ENCODE peak calls at places on chromosomes 3 and 15, in six cellular contexts. One of them, this sample, is unnamed.

GRCh38 chr3:99902091-99902490 is 84.4 kb downstream of the CMSS1 start:
- DNase-seq in progenitor cell of endocrine pancreas: no peak
- DNase-seq in NCI-H460: no peak
- DNase-seq in ureter: no peak
- DNase-seq in activated CD4-positive, CD25-positive, alpha-beta regulatory T cell treated with anti-CD3 and anti-CD28 coated beads, Interleukin-2, amount 50 U/mL, for 72 hours: no peak
- DNase-seq in brain microvascular endothelial cell: peak
- DNase-seq in this sample: no peak

GRCh38 chr3:179558742-179559364 is 3.9 kb upstream of the ACTL6A start:
- DNase-seq in progenitor cell of endocrine pancreas: peak
- DNase-seq in NCI-H460: peak
- DNase-seq in ureter: peak
- DNase-seq in activated CD4-positive, CD25-positive, alpha-beta regulatory T cell treated with anti-CD3 and anti-CD28 coated beads, Interleukin-2, amount 50 U/mL, for 72 hours: no peak
- DNase-seq in brain microvascular endothelial cell: peak
- DNase-seq in this sample: no peak

GRCh38 chr3:13189639-13190375 is 116.6 kb upstream of the IQSEC1 start:
- DNase-seq in progenitor cell of endocrine pancreas: no peak
- DNase-seq in NCI-H460: no peak
- DNase-seq in ureter: no peak
- DNase-seq in activated CD4-positive, CD25-positive, alpha-beta regulatory T cell treated with anti-CD3 and anti-CD28 coated beads, Interleukin-2, amount 50 U/mL, for 72 hours: no peak
- DNase-seq in brain microvascular endothelial cell: peak
- DNase-seq in this sample: no peak

GRCh38 chr15:75235760-75236729 is 22.1 kb upstream of the GOLGA6C start:
- DNase-seq in progenitor cell of endocrine pancreas: no peak
- DNase-seq in NCI-H460: no peak
- DNase-seq in ureter: no peak
- DNase-seq in activated CD4-positive, CD25-positive, alpha-beta regulatory T cell treated with anti-CD3 and anti-CD28 coated beads, Interleukin-2, amount 50 U/mL, for 72 hours: peak
- DNase-seq in brain microvascular endothelial cell: no peak
- DNase-seq in this sample: no peak

GRCh38 chr3:191774485-191774884 is 313.5 kb downstream of the PYDC2 start:
- DNase-seq in progenitor cell of endocrine pancreas: no peak
- DNase-seq in NCI-H460: no peak
- DNase-seq in ureter: no peak
- DNase-seq in activated CD4-positive, CD25-positive, alpha-beta regulatory T cell treated with anti-CD3 and anti-CD28 coated beads, Interleukin-2, amount 50 U/mL, for 72 hours: no peak
- DNase-seq in brain microvascular endothelial cell: no peak
- DNase-seq in this sample: no peak

GRCh38 chr3:36954452-36955134 is 9.7 kb upstream of the TRANK1 start:
- DNase-seq in progenitor cell of endocrine pancreas: no peak
- DNase-seq in NCI-H460: no peak
- DNase-seq in ureter: no peak
- DNase-seq in activated CD4-positive, CD25-positive, alpha-beta regulatory T cell treated with anti-CD3 and anti-CD28 coated beads, Interleukin-2, amount 50 U/mL, for 72 hours: no peak
- DNase-seq in brain microvascular endothelial cell: no peak
- DNase-seq in this sample: no peak

GRCh38 chr3:39447637-39448483 is 19.6 kb upstream of the MOBP start:
- DNase-seq in progenitor cell of endocrine pancreas: peak
- DNase-seq in NCI-H460: peak
- DNase-seq in ureter: peak
- DNase-seq in activated CD4-positive, CD25-positive, alpha-beta regulatory T cell treated with anti-CD3 and anti-CD28 coated beads, Interleukin-2, amount 50 U/mL, for 72 hours: peak
- DNase-seq in brain microvascular endothelial cell: peak
- DNase-seq in this sample: peak

GRCh38 chr15:86839502-86839901 is 759.8 kb downstream of the AGBL1 start:
- DNase-seq in progenitor cell of endocrine pancreas: no peak
- DNase-seq in NCI-H460: no peak
- DNase-seq in ureter: no peak
- DNase-seq in activated CD4-positive, CD25-positive, alpha-beta regulatory T cell treated with anti-CD3 and anti-CD28 coated beads, Interleukin-2, amount 50 U/mL, for 72 hours: no peak
- DNase-seq in brain microvascular endothelial cell: no peak
- DNase-seq in this sample: no peak

GRCh38 chr3:14505001-14505802 is 34.9 kb downstream of the GRIP2 start:
- DNase-seq in progenitor cell of endocrine pancreas: no peak
- DNase-seq in NCI-H460: no peak
- DNase-seq in ureter: no peak
- DNase-seq in activated CD4-positive, CD25-positive, alpha-beta regulatory T cell treated with anti-CD3 and anti-CD28 coated beads, Interleukin-2, amount 50 U/mL, for 72 hours: no peak
- DNase-seq in brain microvascular endothelial cell: no peak
- DNase-seq in this sample: no peak

GRCh38 chr3:146817705-146818104 is 212.6 kb upstream of the PLSCR5 start:
- DNase-seq in progenitor cell of endocrine pancreas: no peak
- DNase-seq in NCI-H460: peak
- DNase-seq in ureter: no peak
- DNase-seq in activated CD4-positive, CD25-positive, alpha-beta regulatory T cell treated with anti-CD3 and anti-CD28 coated beads, Interleukin-2, amount 50 U/mL, for 72 hours: no peak
- DNase-seq in brain microvascular endothelial cell: peak
- DNase-seq in this sample: peak

GRCh38 chr3:128518587-128519490 is 25.8 kb upstream of the GATA2 start:
- DNase-seq in progenitor cell of endocrine pancreas: no peak
- DNase-seq in NCI-H460: no peak
- DNase-seq in ureter: no peak
- DNase-seq in activated CD4-positive, CD25-positive, alpha-beta regulatory T cell treated with anti-CD3 and anti-CD28 coated beads, Interleukin-2, amount 50 U/mL, for 72 hours: no peak
- DNase-seq in brain microvascular endothelial cell: no peak
- DNase-seq in this sample: no peak

GRCh38 chr3:141646760-141647561 is 91.1 kb upstream of the RNF7 start:
- DNase-seq in progenitor cell of endocrine pancreas: no peak
- DNase-seq in NCI-H460: peak
- DNase-seq in ureter: peak
- DNase-seq in activated CD4-positive, CD25-positive, alpha-beta regulatory T cell treated with anti-CD3 and anti-CD28 coated beads, Interleukin-2, amount 50 U/mL, for 72 hours: no peak
- DNase-seq in brain microvascular endothelial cell: peak
- DNase-seq in this sample: peak

GRCh38 chr3:9700536-9700935 is 3.1 kb upstream of the CPNE9 start:
- DNase-seq in progenitor cell of endocrine pancreas: no peak
- DNase-seq in NCI-H460: no peak
- DNase-seq in ureter: no peak
- DNase-seq in activated CD4-positive, CD25-positive, alpha-beta regulatory T cell treated with anti-CD3 and anti-CD28 coated beads, Interleukin-2, amount 50 U/mL, for 72 hours: no peak
- DNase-seq in brain microvascular endothelial cell: no peak
- DNase-seq in this sample: no peak

GRCh38 chr15:67173015-67173414 is 81.4 kb downstream of the AAGAB start:
- DNase-seq in progenitor cell of endocrine pancreas: no peak
- DNase-seq in NCI-H460: no peak
- DNase-seq in ureter: no peak
- DNase-seq in activated CD4-positive, CD25-positive, alpha-beta regulatory T cell treated with anti-CD3 and anti-CD28 coated beads, Interleukin-2, amount 50 U/mL, for 72 hours: no peak
- DNase-seq in brain microvascular endothelial cell: no peak
- DNase-seq in this sample: no peak

GRCh38 chr3:193984378-193984777 is 151.6 kb upstream of the HES1 start:
- DNase-seq in progenitor cell of endocrine pancreas: no peak
- DNase-seq in NCI-H460: no peak
- DNase-seq in ureter: no peak
- DNase-seq in activated CD4-positive, CD25-positive, alpha-beta regulatory T cell treated with anti-CD3 and anti-CD28 coated beads, Interleukin-2, amount 50 U/mL, for 72 hours: no peak
- DNase-seq in brain microvascular endothelial cell: no peak
- DNase-seq in this sample: no peak

GRCh38 chr15:39468341-39468740 is 112.5 kb upstream of the THBS1 start:
- DNase-seq in progenitor cell of endocrine pancreas: no peak
- DNase-seq in NCI-H460: no peak
- DNase-seq in ureter: no peak
- DNase-seq in activated CD4-positive, CD25-positive, alpha-beta regulatory T cell treated with anti-CD3 and anti-CD28 coated beads, Interleukin-2, amount 50 U/mL, for 72 hours: no peak
- DNase-seq in brain microvascular endothelial cell: no peak
- DNase-seq in this sample: no peak

GRCh38 chr3:71154846-71155245 is 428.7 kb downstream of the FOXP1 start:
- DNase-seq in progenitor cell of endocrine pancreas: no peak
- DNase-seq in NCI-H460: no peak
- DNase-seq in ureter: no peak
- DNase-seq in activated CD4-positive, CD25-positive, alpha-beta regulatory T cell treated with anti-CD3 and anti-CD28 coated beads, Interleukin-2, amount 50 U/mL, for 72 hours: no peak
- DNase-seq in brain microvascular endothelial cell: no peak
- DNase-seq in this sample: no peak

GRCh38 chr3:197906850-197907187 is 43.2 kb upstream of the RPL35A start:
- DNase-seq in progenitor cell of endocrine pancreas: no peak
- DNase-seq in NCI-H460: no peak
- DNase-seq in ureter: no peak
- DNase-seq in activated CD4-positive, CD25-positive, alpha-beta regulatory T cell treated with anti-CD3 and anti-CD28 coated beads, Interleukin-2, amount 50 U/mL, for 72 hours: no peak
- DNase-seq in brain microvascular endothelial cell: no peak
- DNase-seq in this sample: no peak

GRCh38 chr3:29751647-29752263 is 470.9 kb downstream of the RBMS3 start:
- DNase-seq in progenitor cell of endocrine pancreas: no peak
- DNase-seq in NCI-H460: no peak
- DNase-seq in ureter: no peak
- DNase-seq in activated CD4-positive, CD25-positive, alpha-beta regulatory T cell treated with anti-CD3 and anti-CD28 coated beads, Interleukin-2, amount 50 U/mL, for 72 hours: no peak
- DNase-seq in brain microvascular endothelial cell: no peak
- DNase-seq in this sample: no peak